ENCODE peak calls at places on chromosomes 6 and 20, in seven cellular contexts. F, L, S, A, K, M and C are unnamed samples.
A peak's percentile ranks its signal among the peaks of the same experiment; 100 is the strongest.

GRCh38 chr6:169865346-169866139 is 114.1 kb downstream of the ERMARD start:
- DNase-seq in F (no peak), L (no peak), S (peak; percentile 37), A (peak; percentile 19), K (no peak), M (peak; percentile 4), C (peak; percentile 82)

GRCh38 chr6:129398764-129399163 is 311.2 kb downstream of the ARHGAP18 start:
- DNase-seq in F (no peak), L (no peak), S (no peak), A (no peak), K (no peak), M (no peak), C (no peak)

GRCh38 chr6:121093928-121094327 is 240.4 kb downstream of the TBC1D32 start:
- DNase-seq in F (no peak), L (peak; percentile 76), S (no peak), A (no peak), K (no peak), M (no peak), C (no peak)

GRCh38 chr6:22042713-22043112 is 254.1 kb downstream of the PRL start:
- DNase-seq in F (peak; percentile 61), L (no peak), S (no peak), A (no peak), K (no peak), M (no peak), C (no peak)

GRCh38 chr6:21987501-21987957 is 309.3 kb downstream of the PRL start:
- DNase-seq in F (peak; percentile 67), L (peak; percentile 97), S (peak; percentile 92), A (peak; percentile 44), K (peak; percentile 51), M (peak; percentile 85), C (no peak)

GRCh38 chr6:44672086-44672485 is 284.6 kb downstream of the CDC5L start:
- DNase-seq in F (no peak), L (no peak), S (no peak), A (no peak), K (no peak), M (no peak), C (no peak)

GRCh38 chr6:73515204-73516101 is 5.4 kb downstream of the EEF1A1 start:
- DNase-seq in F (peak; percentile 60), L (peak; percentile 88), S (peak; percentile 80), A (peak; percentile 48), K (peak; percentile 80), M (peak; percentile 75), C (no peak)

GRCh38 chr20:10553326-10553984 is 118.3 kb downstream of the SLX4IP start:
- DNase-seq in F (peak; percentile 84), L (peak; percentile 82), S (peak; percentile 91), A (peak; percentile 72), K (peak; percentile 85), M (peak; percentile 82), C (no peak)

GRCh38 chr20:36162272-36162966 is 7.9 kb downstream of the EPB41L1 start:
- DNase-seq in F (peak; percentile 22), L (peak; percentile 15), S (peak; percentile 75), A (no peak), K (no peak), M (no peak), C (no peak)

GRCh38 chr6:355809-356208 is 35.7 kb upstream of the IRF4 start:
- DNase-seq in F (no peak), L (no peak), S (no peak), A (no peak), K (no peak), M (no peak), C (no peak)

GRCh38 chr6:53326372-53327016 is 22.3 kb downstream of the ELOVL5 start:
- DNase-seq in F (peak; percentile 48), L (peak; percentile 98), S (peak; percentile 96), A (no peak), K (peak; percentile 76), M (peak; percentile 54), C (no peak)

GRCh38 chr6:51515052-51515402 is 572.4 kb downstream of the PKHD1 start:
- DNase-seq in F (no peak), L (no peak), S (no peak), A (no peak), K (no peak), M (no peak), C (no peak)

GRCh38 chr20:17848649-17849048 is 119.9 kb downstream of the SNX5 start:
- DNase-seq in F (no peak), L (no peak), S (no peak), A (no peak), K (no peak), M (no peak), C (no peak)

GRCh38 chr6:38750968-38751615 is 36.0 kb downstream of the DNAH8 start:
- DNase-seq in F (no peak), L (no peak), S (no peak), A (no peak), K (no peak), M (no peak), C (no peak)

GRCh38 chr20:20360464-20360863 is 7.4 kb upstream of the INSM1 start:
- DNase-seq in F (peak; percentile 58), L (peak; percentile 69), S (peak; percentile 78), A (peak; percentile 45), K (peak; percentile 61), M (peak; percentile 55), C (no peak)

GRCh38 chr6:55250400-55250799 is 76.1 kb downstream of the HCRTR2 start:
- DNase-seq in F (no peak), L (no peak), S (no peak), A (no peak), K (no peak), M (no peak), C (no peak)

GRCh38 chr6:166360243-166361079 is 18.1 kb upstream of the SFT2D1 start:
- DNase-seq in F (no peak), L (peak; percentile 39), S (no peak), A (no peak), K (no peak), M (peak; percentile 44), C (no peak)

GRCh38 chr6:149231786-149232185 is 85.7 kb upstream of the TAB2 start:
- DNase-seq in F (no peak), L (peak; percentile 63), S (no peak), A (no peak), K (no peak), M (no peak), C (no peak)

GRCh38 chr6:37580164-37580955 is 80.7 kb upstream of the CCDC167 start:
- DNase-seq in F (no peak), L (no peak), S (no peak), A (no peak), K (no peak), M (no peak), C (no peak)

GRCh38 chr6:161273356-161273751 is 507 bp downstream of the AGPAT4 start:
- DNase-seq in F (peak; percentile 17), L (peak; percentile 48), S (no peak), A (no peak), K (no peak), M (no peak), C (no peak)

GRCh38 chr6:161272600-161273355 is 1.1 kb downstream of the AGPAT4 start:
- DNase-seq in F (peak; percentile 51), L (peak; percentile 59), S (no peak), A (no peak), K (no peak), M (no peak), C (no peak)

GRCh38 chr6:161271343-161272019 is 2.4 kb downstream of the AGPAT4 start:
- DNase-seq in F (no peak), L (no peak), S (no peak), A (no peak), K (no peak), M (no peak), C (no peak)

GRCh38 chr6:161274488-161274858 is 612 bp upstream of the AGPAT4 start:
- DNase-seq in F (no peak), L (no peak), S (no peak), A (no peak), K (no peak), M (no peak), C (no peak)

DNA sequence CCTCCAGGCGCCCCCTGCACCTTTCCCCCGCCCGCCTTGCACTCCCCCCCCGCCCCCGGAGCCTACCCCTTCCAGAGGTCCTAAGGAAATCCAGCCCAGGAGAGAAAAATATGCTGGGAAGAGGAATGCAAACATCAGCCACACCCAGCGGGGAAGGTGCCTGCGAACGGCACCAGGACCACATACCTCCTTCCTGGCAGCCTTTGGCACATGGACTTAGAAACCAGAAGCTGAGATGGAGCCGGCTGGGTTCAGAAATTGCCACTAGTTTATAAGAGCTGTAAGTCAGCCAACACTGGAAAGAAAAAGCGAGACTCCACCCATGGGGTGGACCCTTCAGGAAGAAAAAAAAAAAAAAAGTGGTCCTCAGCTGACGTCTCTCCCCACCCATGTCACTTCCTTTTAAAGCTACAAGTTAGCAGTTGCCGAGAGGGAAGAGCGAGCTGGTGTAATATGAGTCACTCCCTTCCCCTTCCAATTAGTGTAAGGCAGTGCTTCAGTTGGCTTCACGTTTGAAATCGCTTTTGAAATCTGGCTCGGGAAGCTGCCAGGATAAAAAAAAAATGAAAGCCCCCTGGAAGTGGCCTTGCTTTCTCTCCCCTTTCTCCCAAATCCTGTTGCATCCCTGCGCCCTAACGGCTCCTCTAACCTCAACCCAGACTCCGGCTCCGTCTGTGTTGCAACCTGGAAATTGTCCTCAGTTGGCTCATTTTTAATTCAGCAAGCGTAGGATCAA is at the start of gene AGPAT4:
- DNase-seq in F (peak; percentile 72), L (peak; percentile 98), S (peak; percentile 85), A (peak; percentile 41), K (peak; percentile 85), M (peak; percentile 73), C (no peak)
- TF ChIP-seq POLR2A in F (no peak), L (peak; percentile 96), S (peak; percentile 38), A (no peak), K (no peak), M (no peak), C (peak; percentile 23)

DNA sequence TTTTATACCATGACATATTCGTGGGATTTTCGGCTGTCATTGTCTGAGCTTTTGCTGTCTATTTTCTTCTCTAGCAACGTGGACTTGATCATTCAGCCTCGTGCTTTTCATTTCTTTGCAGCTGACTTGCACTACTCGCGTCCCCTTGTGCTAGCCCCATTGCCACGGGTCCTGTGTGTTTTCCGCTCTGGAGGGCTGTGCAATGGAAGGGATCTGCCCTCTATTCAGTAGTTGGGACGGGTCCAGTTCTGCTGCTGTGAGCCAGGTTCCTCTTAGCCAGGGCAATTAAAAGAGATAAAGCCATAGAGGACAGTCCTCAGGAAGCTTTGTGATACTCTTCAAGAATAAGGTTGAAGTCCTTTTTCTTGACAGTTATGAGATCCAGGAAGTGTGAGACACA is 17.6 kb downstream of the NEDD9 start:
- DNase-seq in F (no peak), L (no peak), S (no peak), A (no peak), K (no peak), M (no peak), C (no peak)
- H3K27ac ChIP-seq in F (peak overlapping the region; percentile 71), L (no peak overlapping the region), S (no peak overlapping the region), A (peak overlapping the region; percentile 81), K (peak overlapping the region; percentile 94), M (peak overlapping the region; percentile 35), C (peak overlapping the region; percentile 74)

DNA sequence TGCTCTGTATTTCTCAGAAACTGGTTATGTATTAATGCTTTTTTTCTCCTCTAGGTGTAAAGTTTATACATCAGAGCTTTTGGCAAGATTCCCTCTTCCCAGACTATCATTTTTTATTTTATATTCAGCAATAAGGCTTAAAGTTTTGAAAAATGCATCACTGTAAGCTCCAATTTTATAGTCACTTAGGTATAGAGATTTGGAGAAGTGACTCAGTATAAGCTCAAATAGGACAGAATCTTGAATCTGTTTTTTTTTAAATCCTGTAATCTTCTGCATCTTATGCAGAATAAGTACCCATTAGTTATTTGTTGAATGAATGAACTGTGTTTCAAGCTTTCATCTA is 1.0 kb downstream of the NCOA7 start:
- DNase-seq in F (no peak), L (no peak), S (no peak), A (no peak), K (no peak), M (no peak), C (no peak)
- TF ChIP-seq CTCF in F (no peak), L (no peak), S (no peak), A (no peak), K (no peak), M (peak; percentile 1), C (no peak)

GRCh38 chr6:15522856-15523529 is 139.8 kb downstream of the DTNBP1 start:
- DNase-seq in F (no peak), L (no peak), S (peak; percentile 49), A (peak; percentile 21), K (no peak), M (peak; percentile 12), C (no peak)
- TF ChIP-seq POLR2A in F (no peak), L (no peak), S (no peak), A (no peak), K (no peak), M (no peak), C (no peak)